ENCODE peak calls at places on chromosomes 7 and 10, in four cellular contexts. Z is upper lobe of left lung, P is pancreas, J is A549. N is an unnamed sample.

GRCh38 chr10:114375082-114375481 is 29.2 kb downstream of the AFAP1L2 start:
- DNase-seq in P (peak; percentile 33), J (no peak), Z (no peak), N (no peak)

GRCh38 chr10:72019085-72019876 is 55.1 kb downstream of the CHST3 start:
- DNase-seq in Z (no peak), J (no peak), P (no peak), N (no peak)

GRCh38 chr10:88106348-88106747 is 242.9 kb downstream of the PTEN start:
- DNase-seq in P (no peak), Z (no peak), J (no peak), N (no peak)

GRCh38 chr10:36195364-36195763 is 553.3 kb upstream of the FZD8 start:
- DNase-seq in J (no peak), Z (no peak), P (no peak), N (no peak)

GRCh38 chr7:101238226-101239182 is 902 bp upstream of the CLDN15 start:
- DNase-seq in P (peak; percentile 51), Z (peak; percentile 58), J (no peak), N (no peak)

GRCh38 chr10:125066704-125067447 is 93.5 kb downstream of the CTBP2 start:
- DNase-seq in P (no peak), Z (no peak), J (no peak), N (no peak)

GRCh38 chr10:95788830-95789229 is 32.9 kb downstream of the ENTPD1 start:
- DNase-seq in P (no peak), J (no peak), Z (no peak), N (no peak)

GRCh38 chr7:154947604-154948003 is 55.3 kb downstream of the PAXIP1 start:
- DNase-seq in Z (no peak), J (no peak), P (no peak), N (no peak)

GRCh38 chr10:69179089-69179742 is 818 bp upstream of the SUPV3L1 start:
- DNase-seq in P (peak; percentile 37), Z (no peak), J (peak; percentile 44), N (no peak)

GRCh38 chr10:91901784-91902677 is 7.3 kb downstream of the FGFBP3 start:
- DNase-seq in J (peak; percentile 45), P (peak; percentile 41), Z (no peak), N (no peak)

GRCh38 chr10:38174341-38174740 is 80.2 kb downstream of the ZNF37A start:
- DNase-seq in Z (no peak), J (no peak), P (no peak), N (no peak)

GRCh38 chr10:64071218-64071617 is 550.0 kb downstream of the REEP3 start:
- DNase-seq in P (no peak), Z (no peak), J (no peak), N (no peak)

GRCh38 chr7:149136118-149136517 is 10.0 kb upstream of the ZNF425 start:
- DNase-seq in J (no peak), Z (no peak), P (no peak), N (no peak)

GRCh38 chr7:151833691-151834090 is 43.2 kb downstream of the PRKAG2 start:
- DNase-seq in Z (no peak), J (no peak), P (no peak), N (no peak)

GRCh38 chr7:29723599-29723998 is 82.7 kb upstream of the WIPF3 start:
- DNase-seq in P (no peak), J (no peak), Z (no peak), N (no peak)

GRCh38 chr10:101393378-101393777 is 39.4 kb downstream of the BTRC start:
- DNase-seq in Z (no peak), P (no peak), J (no peak), N (no peak)

GRCh38 chr7:33050425-33051318 is 11.9 kb downstream of the NT5C3A start:
- DNase-seq in J (peak; percentile 39), P (no peak), Z (no peak), N (no peak)

GRCh38 chr10:7526017-7526400 is 115.2 kb upstream of the SFMBT2 start:
- DNase-seq in J (no peak), Z (peak; percentile 60), P (no peak), N (no peak)

GRCh38 chr10:13839430-13839986 is 252.7 kb downstream of the PRPF18 start:
- DNase-seq in J (no peak), P (no peak), Z (no peak), N (no peak)

GRCh38 chr7:142231716-142232115 is 26.1 kb downstream of the PRSS58 start:
- DNase-seq in P (no peak), J (peak; percentile 32), Z (peak; percentile 39), N (no peak)

GRCh38 chr10:17115683-17116082 is 13.9 kb downstream of the CUBN start:
- DNase-seq in P (no peak), Z (no peak), J (peak; percentile 50), N (no peak)

GRCh38 chr7:128734777-128735342 is 4.3 kb upstream of the CALU start:
- DNase-seq in Z (no peak), J (no peak), P (no peak), N (no peak)

GRCh38 chr10:109898666-109899577 is 24.4 kb downstream of the XPNPEP1 start:
- DNase-seq in J (no peak), P (no peak), Z (no peak), N (no peak)

GRCh38 chr10:35005868-35006267 is 84.3 kb downstream of the CUL2 start:
- DNase-seq in P (no peak), Z (no peak), J (peak; percentile 19), N (no peak)

GRCh38 chr7:83925860-83926259 is 268.7 kb downstream of the SEMA3A start:
- DNase-seq in Z (no peak), P (no peak), J (no peak), N (no peak)

GRCh38 chr10:51073035-51073434 is 1.3 kb upstream of the PRKG1 start:
- DNase-seq in P (no peak), J (no peak), Z (no peak), N (no peak)

DNA sequence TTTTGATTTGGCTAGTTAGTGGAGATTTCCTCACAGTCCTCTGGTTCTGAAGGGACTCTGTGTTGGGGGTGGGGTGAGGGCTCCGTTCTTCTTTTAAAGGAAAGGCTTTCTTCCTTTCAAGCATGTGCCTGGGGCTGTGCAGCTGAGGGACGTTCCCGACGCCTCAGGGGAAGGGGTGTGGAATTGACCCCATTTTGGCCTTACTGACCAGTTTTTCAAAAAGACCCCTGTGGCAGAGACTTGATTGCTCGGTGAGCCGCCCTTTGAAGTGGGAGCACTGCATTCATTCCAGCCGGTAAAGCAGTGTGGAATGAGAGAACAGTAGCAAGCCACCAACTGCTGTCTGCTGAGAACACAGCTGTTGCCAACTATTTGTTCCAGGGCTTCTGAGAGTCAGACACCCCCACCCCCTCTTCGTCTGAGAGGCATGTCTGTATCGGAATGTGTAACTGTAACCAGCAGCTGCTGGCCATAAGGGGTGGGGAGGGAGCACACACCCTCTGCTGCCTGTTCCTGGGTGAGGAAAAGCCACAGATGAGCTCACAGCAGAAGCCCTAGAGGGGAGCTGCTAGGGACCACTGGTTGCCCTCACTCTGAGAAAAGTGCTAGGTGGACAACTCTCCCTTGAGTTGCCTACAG is 33.1 kb downstream of the WBP1L start:
- DNase-seq in Z (no peak), P (peak; percentile 74), J (no peak), N (peak; percentile 75)
- H3K4me1 ChIP-seq in Z (peaks cover 85% of the 10 kb centered on the region), P (peaks cover 26% of the 10 kb centered on the region), J (peaks cover 4% of the 10 kb centered on the region), N (peaks cover 32% of the 10 kb centered on the region)

GRCh38 chr10:102435529-102436233 is 3.3 kb upstream of the CUEDC2 start:
- DNase-seq in J (no peak), P (no peak), Z (no peak), N (no peak)
- H3K4me1 ChIP-seq in J (peaks cover 14% of the 10 kb centered on the region), P (no peaks in the 10 kb centered on the region), Z (peaks cover 43% of the 10 kb centered on the region), N (peaks cover 6% of the 10 kb centered on the region)

DNA sequence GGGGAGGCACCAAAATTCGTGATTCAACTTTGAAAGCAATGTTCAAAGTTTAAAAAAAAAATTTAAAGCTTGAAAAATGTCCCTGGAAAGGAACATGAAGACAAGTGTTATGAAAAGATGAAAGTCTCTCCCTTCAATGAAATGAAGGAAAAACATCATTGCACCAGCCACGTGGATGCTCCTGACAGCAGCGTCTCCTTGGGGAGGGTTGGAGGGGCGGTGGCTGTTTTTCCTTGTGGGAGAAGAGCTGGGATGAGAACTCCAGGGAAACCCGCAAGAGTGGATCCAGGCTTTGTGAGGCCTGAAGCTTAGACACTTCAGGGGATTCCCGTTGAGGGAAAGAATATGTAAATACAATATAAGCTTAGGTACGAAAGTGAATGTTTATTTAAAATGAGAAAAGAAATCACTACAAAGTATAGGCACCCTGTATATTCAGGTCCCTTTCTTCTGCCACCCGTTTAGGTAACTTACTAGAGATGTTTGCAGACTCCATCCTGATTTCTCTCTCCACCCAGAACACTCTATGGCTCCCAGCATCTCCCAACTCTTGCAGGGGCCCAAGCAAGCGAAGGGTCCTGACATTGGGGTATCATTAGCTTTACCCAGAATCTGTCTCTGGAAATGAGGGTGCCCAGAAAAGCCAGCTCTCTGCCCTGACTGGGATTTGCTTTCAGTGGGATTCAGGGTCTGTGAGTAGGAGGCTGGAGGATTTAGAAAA is 63.1 kb upstream of the BAIAP2L1 start:
- DNase-seq in J (no peak), P (no peak), Z (no peak), N (no peak)
- H3K4me1 ChIP-seq in J (no peaks in the 10 kb centered on the region), P (peaks cover 9% of the 10 kb centered on the region), Z (no peaks in the 10 kb centered on the region), N (no peaks in the 10 kb centered on the region)

GRCh38 chr10:5945561-5946418 is 31.6 kb downstream of the IL15RA start:
- DNase-seq in P (peak; percentile 39), Z (peak; percentile 79), J (no peak), N (no peak)
- H3K4me1 ChIP-seq in P (peaks cover 16% of the 10 kb centered on the region), Z (peaks cover 79% of the 10 kb centered on the region), J (peaks cover 22% of the 10 kb centered on the region), N (peaks cover 22% of the 10 kb centered on the region)

DNA sequence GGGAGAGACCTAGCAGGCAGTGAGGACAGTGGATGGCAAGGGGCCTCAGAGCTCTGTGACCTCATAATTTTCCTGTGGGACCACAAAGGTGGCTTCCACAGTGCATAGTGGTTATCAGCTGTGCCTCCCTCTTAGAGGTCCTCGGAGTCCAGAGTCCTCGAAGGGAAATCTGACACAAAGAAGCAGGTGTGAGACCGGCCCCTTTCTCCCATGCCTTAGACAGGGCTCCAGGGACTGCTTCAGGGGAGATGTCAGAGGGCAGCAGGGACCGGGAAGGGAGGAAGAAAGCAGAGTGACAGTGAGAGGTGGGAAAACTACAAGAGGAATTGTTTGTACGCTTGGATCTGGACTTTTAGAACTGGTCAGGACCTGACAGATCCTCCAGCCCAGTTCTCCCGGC is 66.3 kb downstream of the BAMBI start:
- DNase-seq in P (peak; percentile 51), Z (no peak), J (no peak), N (no peak)
- H3K4me1 ChIP-seq in P (no peaks in the 10 kb centered on the region), Z (no peaks in the 10 kb centered on the region), J (peaks cover 4% of the 10 kb centered on the region), N (no peaks in the 10 kb centered on the region)

GRCh38 chr10:62025901-62026879 is 124.7 kb downstream of the ARID5B start:
- DNase-seq in J (no peak), P (no peak), Z (no peak), N (no peak)

GRCh38 chr10:62024026-62024701 is 122.7 kb downstream of the ARID5B start:
- DNase-seq in P (no peak), Z (no peak), J (no peak), N (no peak)

GRCh38 chr10:62023289-62023688 is 121.8 kb downstream of the ARID5B start:
- DNase-seq in Z (no peak), J (no peak), P (no peak), N (no peak)

GRCh38 chr10:62022830-62023229 is 121.3 kb downstream of the ARID5B start:
- DNase-seq in P (no peak), J (no peak), Z (no peak), N (no peak)

DNA sequence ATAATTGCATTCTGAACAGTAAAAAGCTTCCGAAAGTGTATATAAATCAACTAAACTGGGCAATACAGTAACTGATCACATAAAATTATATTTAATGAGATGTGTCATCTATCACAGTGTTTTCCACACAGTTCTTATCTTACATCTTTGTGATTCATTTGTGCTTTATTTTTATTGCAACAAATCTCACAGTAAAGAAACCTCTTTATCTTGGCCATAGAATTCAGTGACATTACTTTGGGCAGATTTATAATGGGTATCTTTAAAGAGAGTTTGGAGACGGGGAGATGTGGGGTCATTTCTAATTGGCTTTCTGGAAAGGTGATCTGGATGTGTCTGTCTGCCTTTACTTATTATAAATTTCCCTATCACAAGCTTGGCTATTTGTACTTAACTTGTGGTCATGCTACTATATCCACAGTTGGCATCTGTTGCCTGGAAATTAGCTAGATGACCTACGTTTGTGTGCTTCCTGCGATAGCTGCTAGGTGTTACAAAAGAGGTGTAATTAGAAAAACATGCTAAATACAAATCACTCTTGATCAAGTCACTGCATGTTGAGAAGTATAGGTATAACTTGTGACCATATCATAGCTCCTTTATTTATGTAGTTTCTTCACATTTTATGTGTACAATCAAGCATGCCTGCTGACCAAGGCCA is 123.8 kb downstream of the ARID5B start:
- DNase-seq in P (no peak), J (no peak), Z (no peak), N (no peak)
- H3K4me1 ChIP-seq in P (no peaks in the 10 kb centered on the region), J (peaks cover 4% of the 10 kb centered on the region), Z (peaks cover 1% of the 10 kb centered on the region), N (no peaks in the 10 kb centered on the region)

N was measured in breast epithelium.